ENCODE peak calls at places on chromosome 1, in five cellular contexts. C, P, T, G and J are unnamed samples.

GRCh38 chr1:40758578-40759343 is 24.8 kb upstream of the KCNQ4 start:
- DNase-seq in C (no peak), P (no peak), T (no peak), G (no peak), J (no peak)

GRCh38 chr1:80375662-80376061 is 1369.1 kb upstream of the ADGRL4 start:
- DNase-seq in C (no peak), P (no peak), T (peak), G (peak), J (no peak)

GRCh38 chr1:207698822-207699483 is 52.9 kb upstream of the CD46 start:
- DNase-seq in C (peak), P (peak), T (peak), G (peak), J (peak)

GRCh38 chr1:66291047-66291864 is 242.7 kb upstream of the SGIP1 start:
- DNase-seq in C (no peak), P (no peak), T (no peak), G (peak), J (no peak)

GRCh38 chr1:203628185-203628996 is 1.8 kb downstream of the ATP2B4 start:
- DNase-seq in C (peak), P (peak), T (peak), G (peak), J (no peak)

GRCh38 chr1:92211166-92211565 is 6.5 kb upstream of the C1orf146 start:
- DNase-seq in C (no peak), P (no peak), T (peak), G (peak), J (no peak)

GRCh38 chr1:96559181-96559580 is 162.4 kb upstream of the PTBP2 start:
- DNase-seq in C (no peak), P (no peak), T (no peak), G (no peak), J (no peak)

GRCh38 chr1:240739754-240740153 is 127.8 kb upstream of the GREM2 start:
- DNase-seq in C (no peak), P (no peak), T (peak), G (peak), J (no peak)

GRCh38 chr1:230498704-230499103 is 72.6 kb upstream of the PGBD5 start:
- DNase-seq in C (no peak), P (no peak), T (no peak), G (no peak), J (no peak)

GRCh38 chr1:41023279-41023990 is 1.9 kb upstream of the SLFNL1 start:
- DNase-seq in C (peak), P (no peak), T (no peak), G (peak), J (no peak)

GRCh38 chr1:234476172-234476571 is 2.8 kb downstream of the TARBP1 start:
- DNase-seq in C (no peak), P (no peak), T (no peak), G (no peak), J (no peak)